ENCODE peak calls at places on chromosomes 2 and 18, in eight cellular contexts. Y is T-helper 2 cell; A is Panc1; M is IMR-90; D is stimulated activated CD4-positive, alpha-beta T cell treated with anti-CD3 and anti-CD28 coated beads, Interleukin-15, amount 100 ng/mL, for 1 hour; U is EH; L is activated T-cell treated with anti-CD3 and anti-CD28 coated beads for 1 hour; R is Jurkat, Clone E6-1. N is an unnamed sample.

GRCh38 chr18:23883277-23883790 is 131.2 kb upstream of the TTC39C start:
- DNase-seq in D (no peak), L (no peak), R (no peak), M (peak; percentile 7), U (peak; percentile 22), A (no peak), Y (no peak), N (no peak)

GRCh38 chr2:172597191-172597842 is 41.4 kb downstream of the PDK1 start:
- DNase-seq in D (no peak), U (no peak), A (no peak), L (no peak), Y (no peak), M (no peak), R (no peak), N (no peak)

GRCh38 chr18:47756364-47757016 is 174.0 kb downstream of the SMAD2 start:
- DNase-seq in A (no peak), Y (peak; percentile 34), M (peak; percentile 33), D (no peak), U (peak; percentile 50), R (peak; percentile 28), L (peak; percentile 38), N (peak; percentile 62)

GRCh38 chr18:35577045-35577848 is 4.3 kb upstream of the GALNT1 start:
- DNase-seq in U (peak; percentile 1), L (no peak), A (no peak), M (no peak), R (no peak), Y (no peak), D (no peak), N (no peak)

GRCh38 chr2:99205491-99205890 is 24.5 kb downstream of the MRPL30 start:
- DNase-seq in D (no peak), A (no peak), R (no peak), L (no peak), M (no peak), U (no peak), Y (no peak), N (no peak)

GRCh38 chr2:152012697-152013096 is 86.1 kb downstream of the CACNB4 start:
- DNase-seq in M (peak; percentile 42), R (no peak), D (no peak), U (peak; percentile 24), Y (no peak), A (no peak), L (no peak), N (peak; percentile 30)

GRCh38 chr2:60484080-60484737 is 69.2 kb downstream of the BCL11A start:
- DNase-seq in L (no peak), M (peak; percentile 76), R (no peak), A (no peak), Y (no peak), U (peak; percentile 95), D (no peak), N (peak; percentile 21)

GRCh38 chr2:234290671-234291070 is 206.2 kb downstream of the ARL4C start:
- DNase-seq in L (peak; percentile 64), D (peak; percentile 74), R (peak; percentile 96), U (peak; percentile 5), M (no peak), Y (peak; percentile 64), A (no peak), N (peak; percentile 38)

GRCh38 chr2:175709248-175709647 is 292.8 kb downstream of the LNPK start:
- DNase-seq in U (no peak), A (no peak), L (no peak), Y (no peak), D (no peak), R (no peak), M (no peak), N (no peak)

GRCh38 chr18:27483266-27483665 is 298.2 kb upstream of the CHST9 start:
- DNase-seq in D (no peak), A (no peak), R (no peak), Y (no peak), L (no peak), U (no peak), M (no peak), N (no peak)

GRCh38 chr2:170141865-170142264 is 36.1 kb upstream of the MYO3B start:
- DNase-seq in A (no peak), R (no peak), U (no peak), M (no peak), L (no peak), D (no peak), Y (no peak), N (no peak)

GRCh38 chr2:11680181-11680900 is 10.3 kb upstream of the NTSR2 start:
- DNase-seq in A (no peak), U (no peak), Y (no peak), R (no peak), L (no peak), D (no peak), M (peak; percentile 61), N (peak; percentile 86)

GRCh38 chr18:41144444-41144843 is 810.6 kb upstream of the PIK3C3 start:
- DNase-seq in D (no peak), M (peak; percentile 82), R (no peak), L (no peak), U (peak; percentile 61), Y (no peak), A (no peak), N (no peak)

GRCh38 chr18:70221911-70222278 is 16.4 kb upstream of the RTTN start:
- DNase-seq in D (no peak), M (no peak), R (no peak), Y (no peak), L (no peak), U (no peak), A (no peak), N (no peak)

GRCh38 chr2:38947241-38948239 is 57.9 kb downstream of the ARHGEF33 start:
- DNase-seq in A (peak; percentile 78), R (peak; percentile 49), U (peak; percentile 71), M (peak; percentile 75), L (peak; percentile 42), D (peak; percentile 21), Y (peak; percentile 43), N (peak; percentile 77)

GRCh38 chr2:79162132-79162531 is 2.6 kb upstream of the REG3A start:
- DNase-seq in U (no peak), R (no peak), L (no peak), A (no peak), Y (no peak), M (no peak), D (no peak), N (no peak)

GRCh38 chr2:20421988-20422678 is 24.7 kb upstream of the RHOB start:
- DNase-seq in U (peak; percentile 97), L (no peak), A (no peak), R (no peak), Y (no peak), M (peak; percentile 82), D (no peak), N (peak; percentile 90)

GRCh38 chr2:241722896-241723454 is 11.5 kb upstream of the D2HGDH start:
- DNase-seq in D (no peak), R (no peak), M (no peak), U (no peak), L (no peak), Y (no peak), A (no peak), N (no peak)

GRCh38 chr2:149572102-149572953 is 15.2 kb downstream of the MMADHC start:
- DNase-seq in U (no peak), L (no peak), M (no peak), Y (no peak), D (no peak), A (no peak), R (no peak), N (no peak)

GRCh38 chr2:72511906-72512305 is 313.9 kb downstream of the EXOC6B start:
- DNase-seq in L (no peak), U (no peak), M (no peak), Y (no peak), A (no peak), D (no peak), R (no peak), N (no peak)

GRCh38 chr2:178949584-178949983 is 100.4 kb downstream of the CCDC141 start:
- DNase-seq in Y (no peak), M (no peak), L (no peak), R (no peak), D (no peak), U (no peak), A (no peak), N (no peak)

GRCh38 chr2:38091757-38092156 is 15.8 kb upstream of the CYP1B1 start:
- DNase-seq in M (no peak), U (no peak), R (no peak), A (no peak), Y (no peak), L (no peak), D (no peak), N (no peak)

GRCh38 chr2:54632733-54633692 is 90.4 kb upstream of the EML6 start:
- DNase-seq in A (no peak), L (no peak), Y (no peak), R (no peak), M (peak; percentile 83), D (no peak), U (peak; percentile 80), N (peak; percentile 71)

GRCh38 chr2:64119369-64119768 is 24.9 kb downstream of the PELI1 start:
- DNase-seq in M (no peak), D (no peak), U (no peak), A (no peak), R (no peak), Y (no peak), L (no peak), N (no peak)

GRCh38 chr2:37459095-37459981 is 114.9 kb downstream of the QPCT start:
- DNase-seq in L (no peak), Y (no peak), A (peak; percentile 55), U (peak; percentile 84), D (no peak), M (peak; percentile 89), R (no peak), N (no peak)

GRCh38 chr2:137676348-137676747 is 287.9 kb upstream of the HNMT start:
- DNase-seq in M (no peak), L (no peak), R (peak; percentile 65), U (no peak), D (no peak), Y (no peak), A (no peak), N (no peak)

GRCh38 chr2:188984680-188985079 is 10.5 kb downstream of the COL3A1 start:
- DNase-seq in D (no peak), M (peak; percentile 93), A (no peak), Y (no peak), L (no peak), R (no peak), U (peak; percentile 94), N (no peak)

GRCh38 chr2:216371756-216372702 is at the start of gene MARCHF4:
- DNase-seq in L (peak; percentile 61), Y (peak; percentile 45), A (no peak), R (no peak), D (peak; percentile 23), U (peak; percentile 90), M (peak; percentile 90), N (peak; percentile 80)

GRCh38 chr2:80016166-80016565 is 288.4 kb downstream of the LRRTM1 start:
- DNase-seq in Y (no peak), R (no peak), M (no peak), A (no peak), U (no peak), D (no peak), L (no peak), N (no peak)

GRCh38 chr2:24833821-24834732 is 40.9 kb downstream of the CENPO start:
- DNase-seq in R (no peak), A (no peak), U (no peak), L (no peak), M (no peak), D (no peak), Y (no peak), N (no peak)

GRCh38 chr2:190121971-190122370 is 59.4 kb upstream of the MSTN start:
- DNase-seq in D (no peak), U (peak; percentile 24), L (no peak), R (peak; percentile 20), Y (no peak), M (peak; percentile 41), A (peak; percentile 12), N (no peak)

GRCh38 chr2:63903003-63903402 is 61.3 kb downstream of the UGP2 start:
- DNase-seq in U (peak; percentile 27), L (no peak), D (no peak), Y (no peak), R (no peak), A (no peak), M (peak; percentile 26), N (no peak)

GRCh38 chr2:142742301-142743214 is 134.9 kb upstream of the KYNU start:
- DNase-seq in M (peak; percentile 91), A (no peak), Y (no peak), U (peak; percentile 37), L (no peak), D (no peak), R (no peak), N (no peak)

GRCh38 chr2:127612111-127612822 is 33.7 kb upstream of the GPR17 start:
- DNase-seq in U (no peak), L (no peak), R (no peak), D (no peak), A (no peak), M (no peak), Y (no peak), N (peak; percentile 39)